ENCODE peak calls at places on chromosome 21, in eight cellular contexts. G is ELF-1, S is kidney tubule cell, M is amygdala, X is HT-29, I is posterior cingulate gyrus, A is tibial nerve, D is NAMALWA. N is an unnamed sample.

GRCh38 chr21:25772680-25773079 is 37.9 kb downstream of the GABPA start:
- DNase-seq in D (peak), X (no peak), S (peak), I (no peak), A (no peak), G (no peak), M (no peak), N (no peak)

GRCh38 chr21:45306453-45306831 is 18.7 kb upstream of the POFUT2 start:
- DNase-seq in D (no peak), S (no peak), M (no peak), A (no peak), G (no peak), I (no peak), X (no peak), N (no peak)

GRCh38 chr21:43923391-43923790 is 58.4 kb downstream of the AGPAT3 start:
- DNase-seq in X (peak), I (peak), G (no peak), S (peak), M (no peak), D (no peak), A (no peak), N (no peak)

GRCh38 chr21:34994646-34995631 is 54.2 kb downstream of the RUNX1 start:
- DNase-seq in I (no peak), M (no peak), S (no peak), X (no peak), D (no peak), A (no peak), G (no peak), N (no peak)

GRCh38 chr21:44357064-44357837 is 3.8 kb downstream of the TRPM2 start:
- DNase-seq in M (no peak), D (no peak), A (no peak), I (no peak), S (no peak), G (no peak), X (no peak), N (no peak)

GRCh38 chr21:36163780-36164426 is 7.3 kb downstream of the DOP1B start:
- DNase-seq in X (no peak), D (no peak), I (no peak), S (no peak), M (no peak), G (no peak), A (no peak), N (no peak)

GRCh38 chr21:36359185-36359584 is 26.0 kb upstream of the CHAF1B start:
- DNase-seq in X (no peak), A (no peak), G (no peak), S (no peak), I (no peak), M (no peak), D (no peak), N (no peak)

GRCh38 chr21:41425954-41426655 is at the start of gene MX1:
- DNase-seq in I (peak), D (peak), A (peak), X (peak), S (peak), M (no peak), G (peak), N (peak)

GRCh38 chr21:31911138-31911907 is 38.5 kb downstream of the HUNK start:
- DNase-seq in S (no peak), X (no peak), I (no peak), G (peak), A (no peak), M (no peak), D (no peak), N (peak)

GRCh38 chr21:14403681-14404318 is 20.9 kb upstream of the HSPA13 start:
- DNase-seq in A (no peak), S (peak), M (no peak), X (peak), D (peak), G (no peak), I (no peak), N (no peak)

GRCh38 chr21:33541756-33542639 is at the start of gene GART:
- DNase-seq in D (peak), I (peak), S (peak), M (peak), G (peak), A (peak), X (peak), N (peak)

GRCh38 chr21:38787461-38788274 is 18.1 kb upstream of the ETS2 start:
- DNase-seq in G (peak), I (no peak), D (no peak), M (no peak), S (peak), A (no peak), X (peak), N (peak)

GRCh38 chr21:37459575-37459974 is 93.0 kb downstream of the DYRK1A start:
- DNase-seq in X (no peak), S (peak), I (no peak), A (no peak), G (no peak), D (no peak), M (no peak), N (no peak)

GRCh38 chr21:44304846-44305245 is 5.0 kb downstream of the PFKL start:
- DNase-seq in M (no peak), I (peak), X (peak), A (peak), S (peak), D (peak), G (peak), N (peak)

GRCh38 chr21:42971897-42972275 is 2.5 kb upstream of the PKNOX1 start:
- DNase-seq in A (no peak), D (no peak), S (peak), I (no peak), X (no peak), M (no peak), G (peak), N (no peak)

GRCh38 chr21:45651921-45652320 is 8.4 kb downstream of the PCBP3 start:
- DNase-seq in S (no peak), I (no peak), M (no peak), G (no peak), X (no peak), A (no peak), D (no peak), N (no peak)

GRCh38 chr21:44931137-44931500 is 8.7 kb upstream of the SLX9 start:
- DNase-seq in D (peak), M (no peak), A (no peak), I (no peak), G (no peak), S (no peak), X (no peak), N (no peak)

GRCh38 chr21:41744028-41744940 is 22.6 kb downstream of the RIPK4 start:
- DNase-seq in I (no peak), G (no peak), X (no peak), A (no peak), M (no peak), S (no peak), D (no peak), N (no peak)

GRCh38 chr21:45207839-45208626 is 79.7 kb downstream of the POFUT2 start:
- DNase-seq in X (no peak), M (no peak), G (no peak), A (no peak), I (no peak), S (no peak), D (no peak), N (no peak)

GRCh38 chr21:36902793-36903192 is 63.7 kb downstream of the HLCS start:
- DNase-seq in D (no peak), S (peak), M (no peak), X (no peak), G (no peak), I (no peak), A (no peak), N (no peak)

GRCh38 chr21:31279986-31280385 is 64.1 kb downstream of the TIAM1 start:
- DNase-seq in S (no peak), G (no peak), X (no peak), I (no peak), D (no peak), M (no peak), A (no peak), N (no peak)

GRCh38 chr21:38806153-38806941 is 618 bp downstream of the ETS2 start:
- DNase-seq in A (no peak), I (no peak), M (no peak), G (peak), D (peak), S (peak), X (peak), N (no peak)

GRCh38 chr21:42664614-42665013 is 11.2 kb downstream of the PDE9A start:
- DNase-seq in D (no peak), I (no peak), G (no peak), A (no peak), X (no peak), M (no peak), S (no peak), N (no peak)

GRCh38 chr21:27448960-27449359 is 482.1 kb upstream of the ADAMTS5 start:
- DNase-seq in X (no peak), M (no peak), A (no peak), D (no peak), S (no peak), I (no peak), G (no peak), N (no peak)

GRCh38 chr21:15682182-15682895 is 47.4 kb upstream of the USP25 start:
- DNase-seq in X (peak), A (no peak), D (peak), G (no peak), S (peak), I (no peak), M (no peak), N (no peak)

GRCh38 chr21:38956791-38957571 is 151.3 kb downstream of the ETS2 start:
- DNase-seq in A (no peak), G (no peak), S (peak), M (no peak), D (no peak), I (no peak), X (peak), N (no peak)

GRCh38 chr21:20443558-20444155 is 554.6 kb upstream of the NCAM2 start:
- DNase-seq in D (peak), M (no peak), A (no peak), I (no peak), S (peak), G (peak), X (peak), N (peak)

GRCh38 chr21:35394634-35395369 is 345.7 kb upstream of the RUNX1 start:
- DNase-seq in X (no peak), S (peak), G (no peak), A (no peak), I (no peak), M (no peak), D (no peak), N (no peak)

GRCh38 chr21:44520326-44521300 is 19.4 kb downstream of the KRTAP10-1 start:
- DNase-seq in D (no peak), X (no peak), I (no peak), A (no peak), S (no peak), G (no peak), M (no peak), N (peak)

N was measured in mesendoderm.